ENCODE peak calls at places on chromosomes 12 and 14, in six cellular contexts. Y is pancreas, V is fibroblast of lung, O is ovary, B is A549, C is HCT116. Q is an unnamed sample.
A peak's percentile ranks its signal among the peaks of the same experiment; 100 is the strongest.

GRCh38 chr14:59931237-59931636 is 11.3 kb downstream of the LRRC9 start:
- DNase-seq in Y (no peak), V (no peak), O (no peak), B (no peak), C (no peak), Q (no peak)

GRCh38 chr12:53462935-53463334 is 11.0 kb downstream of the PCBP2 start:
- DNase-seq in Y (no peak), V (no peak), O (no peak), B (no peak), C (no peak), Q (no peak)

GRCh38 chr14:96746101-96746500 is 51.1 kb upstream of the VRK1 start:
- DNase-seq in Y (no peak), V (no peak), O (no peak), B (no peak), C (no peak), Q (no peak)

GRCh38 chr12:46555379-46555778 is 182.8 kb upstream of the SLC38A2 start:
- DNase-seq in Y (no peak), V (peak; percentile 91), O (no peak), B (no peak), C (no peak), Q (no peak)

GRCh38 chr12:116376354-116377193 is 99.1 kb upstream of the MED13L start:
- DNase-seq in Y (no peak), V (peak; percentile 83), O (no peak), B (peak; percentile 95), C (no peak), Q (no peak)

GRCh38 chr12:66013224-66013623 is 117.3 kb downstream of the LLPH start:
- DNase-seq in Y (no peak), V (no peak), O (no peak), B (no peak), C (no peak), Q (no peak)

GRCh38 chr14:24251880-24252288 is 9.5 kb upstream of the TINF2 start:
- DNase-seq in Y (no peak), V (peak; percentile 65), O (peak; percentile 6), B (no peak), C (no peak), Q (no peak)

GRCh38 chr12:132872975-132873421 is 14.4 kb downstream of the CHFR start:
- DNase-seq in Y (no peak), V (no peak), O (no peak), B (no peak), C (no peak), Q (no peak)

GRCh38 chr12:27919671-27920235 is 52.8 kb downstream of the PTHLH start:
- DNase-seq in Y (no peak), V (no peak), O (no peak), B (no peak), C (no peak), Q (no peak)

GRCh38 chr14:32010561-32011188 is 66.4 kb upstream of the ARHGAP5 start:
- DNase-seq in Y (no peak), V (peak; percentile 74), O (no peak), B (peak; percentile 95), C (peak; percentile 73), Q (no peak)

GRCh38 chr12:70948976-70949336 is 28.4 kb upstream of the PTPRR start:
- DNase-seq in Y (no peak), V (no peak), O (no peak), B (no peak), C (no peak), Q (no peak)

GRCh38 chr12:47907851-47908454 is 3.2 kb upstream of the VDR start:
- DNase-seq in Y (no peak), V (no peak), O (no peak), B (no peak), C (no peak), Q (no peak)

GRCh38 chr14:95229749-95230148 is 72.4 kb upstream of the DICER1 start:
- DNase-seq in Y (no peak), V (no peak), O (no peak), B (peak; percentile 15), C (no peak), Q (no peak)
- TF ChIP-seq CTCF in Y (no peak), V (no peak), O (no peak), B (no peak), C (no peak), Q (no peak)

DNA sequence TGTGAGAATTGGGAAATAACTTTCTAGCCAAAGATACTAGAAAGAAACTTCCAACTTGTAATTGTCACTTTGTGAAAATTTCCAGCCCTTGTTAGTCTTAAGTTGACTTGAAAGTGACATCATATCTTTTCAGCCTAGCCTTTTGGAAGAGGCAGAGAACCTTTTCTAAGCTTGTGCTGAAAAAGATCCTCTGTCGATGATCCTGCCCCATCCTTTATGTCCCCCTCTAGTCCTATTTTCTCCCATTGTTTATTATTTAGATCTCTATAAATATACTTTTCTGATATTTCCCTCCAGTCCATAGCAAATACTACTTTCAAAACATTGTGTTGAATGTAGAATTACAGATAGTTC is 2.8 kb downstream of the CHST11 start:
- DNase-seq in Y (no peak), V (no peak), O (no peak), B (no peak), C (no peak), Q (no peak)
- H3K4me1 ChIP-seq in Y (peaks cover 8% of the 10 kb centered on the region), V (peaks cover 11% of the 10 kb centered on the region), O (no peaks in the 10 kb centered on the region), B (peaks cover 46% of the 10 kb centered on the region), C (peaks cover 8% of the 10 kb centered on the region), Q (peaks cover 26% of the 10 kb centered on the region)

GRCh38 chr14:48536318-48536717 is 860.9 kb upstream of the MDGA2 start:
- DNase-seq in Y (no peak), V (no peak), O (no peak), B (peak; percentile 1), C (peak; percentile 19), Q (no peak)
- TF ChIP-seq CTCF in Y (no peak), V (no peak), O (no peak), B (no peak), C (peak; percentile 34), Q (no peak)

DNA sequence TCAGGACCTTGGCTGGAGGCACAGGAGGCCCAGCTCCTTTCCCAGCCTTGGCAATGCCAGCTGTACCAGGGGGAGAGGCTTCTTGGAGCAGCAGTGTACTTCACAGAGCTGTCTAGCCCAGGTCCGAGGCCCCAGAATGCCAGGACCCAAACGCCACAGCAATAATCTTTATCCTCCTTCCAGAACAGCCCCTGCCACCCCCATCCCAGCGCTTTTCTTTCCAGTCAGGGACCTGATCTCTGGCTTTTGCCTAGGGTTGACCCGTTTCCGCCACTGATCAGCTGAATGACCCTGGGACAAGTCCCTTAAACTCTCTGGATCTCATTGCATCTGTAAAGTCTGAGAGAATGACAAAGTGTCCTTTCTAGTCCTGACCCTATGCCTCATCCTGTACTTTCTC is 5.1 kb downstream of the LAG3 start:
- DNase-seq in Y (no peak), V (no peak), O (no peak), B (no peak), C (no peak), Q (no peak)
- H3K4me1 ChIP-seq in Y (peaks cover 6% of the 10 kb centered on the region), V (peaks cover 3% of the 10 kb centered on the region), O (peaks cover 5% of the 10 kb centered on the region), B (peaks cover 15% of the 10 kb centered on the region), C (peaks cover 11% of the 10 kb centered on the region), Q (peaks cover 12% of the 10 kb centered on the region)